ENCODE peak calls at places on chromosomes 3 and 15, in ten cellular contexts. N is NCI-H460; G is ovary; R is left ventricle myocardium superior; X is left kidney; D is WTC11; Q is stimulated activated CD4-positive, alpha-beta T cell treated with anti-CD3 and anti-CD28 coated beads, Interleukin-4, amount 100 ng/mL, for 24 hours; U is lung microvascular endothelial cell; T is T-helper 9 cell; S is activated T-helper 1 cell treated with anti-CD3 and anti-CD28 coated beads, Interleukin-12 subunit alpha, Interleukin-12 subunit beta, Interleukin-2, Interleukin-4 antibody, amounts not matched to agents 30 ng/mL and 10 ng/mL and 1 ng/mL, durations not matched to agents 14 hours and 24 hours and 36 hours. F is an unnamed sample.

GRCh38 chr3:177466076-177466475 is 268.8 kb upstream of the TBL1XR1 start:
- DNase-seq in U (no peak), X (no peak), T (no peak), Q (no peak), G (no peak), N (no peak), D (no peak), R (no peak), S (no peak), F (no peak)

GRCh38 chr15:33393552-33393951 is 82.8 kb downstream of the RYR3 start:
- DNase-seq in Q (no peak), G (no peak), S (no peak), N (no peak), T (no peak), R (no peak), U (no peak), D (no peak), X (no peak), F (no peak)

GRCh38 chr3:130975251-130975650 is 51.4 kb downstream of the ASTE1 start:
- DNase-seq in G (no peak), U (no peak), X (no peak), Q (no peak), R (no peak), N (no peak), S (no peak), D (no peak), T (no peak), F (no peak)

GRCh38 chr15:84973492-84974460 is 7.9 kb upstream of the PDE8A start:
- DNase-seq in X (no peak), G (no peak), R (no peak), T (no peak), S (no peak), Q (no peak), U (peak; percentile 74), D (no peak), N (no peak), F (no peak)

GRCh38 chr3:66372681-66373350 is 128.0 kb downstream of the LRIG1 start:
- DNase-seq in T (peak; percentile 35), S (no peak), U (peak; percentile 11), G (no peak), X (peak; percentile 83), R (peak; percentile 76), D (peak; percentile 77), N (no peak), Q (peak; percentile 21), F (no peak)

GRCh38 chr3:72390841-72391240 is 457.4 kb downstream of the SHQ1 start:
- DNase-seq in U (no peak), R (no peak), T (no peak), Q (no peak), D (no peak), X (no peak), S (no peak), N (no peak), G (no peak), F (no peak)

GRCh38 chr3:132117642-132118041 is 82.8 kb upstream of the CPNE4 start:
- DNase-seq in Q (no peak), S (no peak), N (no peak), X (no peak), U (no peak), R (no peak), D (no peak), G (no peak), T (no peak), F (no peak)

GRCh38 chr3:30708472-30708871 is 102.1 kb downstream of the TGFBR2 start:
- DNase-seq in T (no peak), G (no peak), N (no peak), R (no peak), Q (no peak), U (peak; percentile 68), S (no peak), X (no peak), D (no peak), F (no peak)

GRCh38 chr15:67096536-67097294 is 31.3 kb downstream of the SMAD3 start:
- DNase-seq in R (no peak), U (no peak), N (no peak), S (no peak), D (no peak), G (no peak), Q (no peak), X (no peak), T (no peak), F (no peak)

GRCh38 chr15:72006382-72006781 is 111.6 kb downstream of the MYO9A start:
- DNase-seq in Q (no peak), N (no peak), S (no peak), D (no peak), U (no peak), T (no peak), G (no peak), X (no peak), R (no peak), F (no peak)

GRCh38 chr15:42091753-42092665 is 2.4 kb downstream of the PLA2G4D start:
- DNase-seq in D (no peak), U (no peak), Q (no peak), X (no peak), N (peak; percentile 1), R (no peak), T (no peak), G (no peak), S (no peak), F (no peak)

GRCh38 chr3:197600796-197601565 is 45.2 kb upstream of the BDH1 start:
- DNase-seq in Q (no peak), N (no peak), X (peak; percentile 56), T (no peak), G (peak; percentile 23), D (no peak), S (no peak), R (no peak), U (no peak), F (no peak)

GRCh38 chr3:11367116-11367781 is 95.1 kb downstream of the ATG7 start:
- DNase-seq in G (peak; percentile 61), U (peak; percentile 90), X (peak; percentile 56), T (no peak), D (no peak), N (no peak), S (no peak), R (peak; percentile 41), Q (no peak), F (no peak)

GRCh38 chr3:42841332-42841731 is 32.1 kb downstream of the ACKR2 start:
- DNase-seq in Q (no peak), R (no peak), G (no peak), U (no peak), X (no peak), S (no peak), D (no peak), T (no peak), N (no peak), F (no peak)

GRCh38 chr15:55372701-55373440 is 35.3 kb downstream of the CCPG1 start:
- DNase-seq in N (no peak), Q (no peak), U (peak; percentile 36), D (no peak), R (no peak), S (no peak), X (no peak), T (no peak), G (no peak), F (no peak)

GRCh38 chr3:108931025-108931424 is 22.7 kb downstream of the GUCA1C start:
- DNase-seq in Q (no peak), T (no peak), U (no peak), S (no peak), R (no peak), N (no peak), D (no peak), X (peak; percentile 76), G (no peak), F (no peak)

GRCh38 chr3:135138776-135139175 is 343.7 kb downstream of the EPHB1 start:
- DNase-seq in U (no peak), S (no peak), R (no peak), D (no peak), T (no peak), G (no peak), N (no peak), X (no peak), Q (no peak), F (no peak)

GRCh38 chr15:77907824-77908751 is 169.4 kb downstream of the TBC1D2B start:
- DNase-seq in G (no peak), N (no peak), D (peak; percentile 85), R (peak; percentile 6), S (no peak), U (peak; percentile 36), T (peak; percentile 24), Q (peak; percentile 48), X (peak; percentile 88), F (peak; percentile 2)

GRCh38 chr3:183430325-183430957 is 2.0 kb upstream of the MCF2L2 start:
- DNase-seq in S (no peak), T (no peak), Q (peak; percentile 22), R (no peak), X (no peak), U (no peak), D (no peak), N (no peak), G (no peak), F (no peak)

GRCh38 chr3:10981961-10982360 is 10.6 kb upstream of the SLC6A1 start:
- DNase-seq in S (no peak), N (no peak), G (no peak), T (no peak), R (no peak), U (no peak), D (no peak), Q (no peak), X (no peak), F (peak; percentile 17)

GRCh38 chr3:312170-312569 is 115.6 kb downstream of the CHL1 start:
- DNase-seq in X (no peak), Q (no peak), G (no peak), S (no peak), D (no peak), N (no peak), U (no peak), T (no peak), R (no peak), F (no peak)

GRCh38 chr3:186107148-186108105 is 1.5 kb downstream of the ETV5 start:
- DNase-seq in R (peak; percentile 78), Q (peak; percentile 41), U (peak; percentile 68), D (peak; percentile 79), N (peak; percentile 34), G (peak; percentile 43), X (peak; percentile 94), T (peak; percentile 30), S (peak; percentile 32), F (peak; percentile 68)

GRCh38 chr15:53918180-53919079 is 59.8 kb upstream of the UNC13C start:
- DNase-seq in T (no peak), Q (no peak), N (no peak), G (no peak), S (no peak), D (no peak), X (peak; percentile 59), U (no peak), R (no peak), F (peak; percentile 53)

GRCh38 chr3:127536818-127537810 is 53.4 kb downstream of the TPRA1 start:
- DNase-seq in T (no peak), D (peak; percentile 21), U (no peak), N (no peak), G (no peak), Q (no peak), X (peak; percentile 92), S (no peak), R (no peak), F (peak; percentile 57)

GRCh38 chr3:190319660-190320059 is 2.6 kb downstream of the CLDN1 start:
- DNase-seq in N (no peak), Q (peak; percentile 78), S (no peak), R (no peak), U (no peak), D (no peak), X (no peak), G (no peak), T (no peak), F (no peak)

GRCh38 chr15:99250494-99251435 is 516 bp upstream of the LRRC28 start:
- DNase-seq in U (peak; percentile 99), N (peak; percentile 98), S (peak; percentile 96), R (peak; percentile 99), X (peak; percentile 100), Q (peak; percentile 97), D (peak; percentile 98), T (peak; percentile 87), G (peak; percentile 99), F (peak; percentile 88)

GRCh38 chr15:88572030-88572333 is 25.5 kb upstream of the DET1 start:
- DNase-seq in S (no peak), G (no peak), T (no peak), Q (no peak), R (no peak), X (peak; percentile 35), U (no peak), D (no peak), N (no peak), F (no peak)

GRCh38 chr3:39781025-39781424 is 28.4 kb upstream of the MYRIP start:
- DNase-seq in Q (no peak), X (no peak), U (no peak), N (no peak), R (no peak), G (no peak), S (no peak), T (no peak), D (no peak), F (no peak)

F was measured in NCI-H2029.